ENCODE peak calls at places on chromosome 18, in five cellular contexts. F, J, V, C and Q are unnamed samples.

GRCh38 chr18:79961527-79962291 is 2.7 kb upstream of the HSBP1L1 start:
- DNase-seq in C (no peak), J (no peak), V (no peak), F (no peak), Q (no peak)

GRCh38 chr18:22223263-22223960 is 54.0 kb downstream of the GATA6 start:
- DNase-seq in F (peak), V (no peak), C (no peak), J (no peak), Q (no peak)

GRCh38 chr18:77197073-77197472 is 52.6 kb upstream of the GALR1 start:
- DNase-seq in V (no peak), F (no peak), C (no peak), J (no peak), Q (no peak)

GRCh38 chr18:77107218-77107815 is 25.3 kb downstream of the MBP start:
- DNase-seq in V (no peak), F (no peak), C (no peak), J (no peak), Q (peak)

GRCh38 chr18:13222371-13223281 is 4.1 kb downstream of the LDLRAD4 start:
- DNase-seq in V (no peak), C (no peak), J (no peak), F (no peak), Q (no peak)

GRCh38 chr18:77250926-77251729 is 1.5 kb downstream of the GALR1 start:
- DNase-seq in J (no peak), C (no peak), V (peak), F (no peak), Q (no peak)

GRCh38 chr18:987325-988186 is 82.9 kb downstream of the ADCYAP1 start:
- DNase-seq in J (no peak), V (no peak), F (no peak), C (no peak), Q (no peak)

GRCh38 chr18:77080283-77080682 is 52.3 kb downstream of the MBP start:
- DNase-seq in J (no peak), V (no peak), F (no peak), C (no peak), Q (peak)

GRCh38 chr18:902179-902718 is 2.4 kb upstream of the ADCYAP1 start:
- DNase-seq in C (no peak), J (no peak), F (no peak), V (no peak), Q (no peak)

GRCh38 chr18:21145371-21145770 is 33.8 kb upstream of the ROCK1 start:
- DNase-seq in V (no peak), C (no peak), F (no peak), J (no peak), Q (no peak)

GRCh38 chr18:45282101-45282812 is 333.0 kb upstream of the SLC14A2 start:
- DNase-seq in C (no peak), V (no peak), F (no peak), J (no peak), Q (no peak)

GRCh38 chr18:63299837-63300787 is 19.5 kb downstream of the BCL2 start:
- DNase-seq in F (no peak), V (peak), C (peak), J (no peak), Q (no peak)

GRCh38 chr18:28854964-28855363 is 678.0 kb upstream of the CDH2 start:
- DNase-seq in F (no peak), V (no peak), J (peak), C (no peak), Q (no peak)

GRCh38 chr18:48920408-48921038 is 30.2 kb downstream of the SMAD7 start:
- DNase-seq in C (no peak), V (no peak), F (no peak), J (no peak), Q (no peak)

GRCh38 chr18:58541789-58542425 is 87.0 kb downstream of the ALPK2 start:
- DNase-seq in J (no peak), C (no peak), V (peak), F (no peak), Q (no peak)

GRCh38 chr18:27687351-27687979 is 489.5 kb downstream of the CDH2 start:
- DNase-seq in V (no peak), C (no peak), F (no peak), J (no peak), Q (no peak)

GRCh38 chr18:57660961-57661360 is 39.3 kb upstream of the NARS1 start:
- DNase-seq in J (no peak), V (no peak), C (no peak), F (no peak), Q (no peak)

GRCh38 chr18:11512096-11513030 is 97.0 kb upstream of the SLC35G4 start:
- DNase-seq in V (no peak), F (no peak), C (no peak), J (no peak), Q (no peak)

GRCh38 chr18:34495434-34495833 is 214.7 kb upstream of the DTNA start:
- DNase-seq in J (no peak), F (no peak), V (no peak), C (no peak), Q (no peak)

GRCh38 chr18:14189858-14190257 is 57.6 kb upstream of the ZNF519 start:
- DNase-seq in F (no peak), J (no peak), V (no peak), C (no peak), Q (no peak)

GRCh38 chr18:59286341-59286740 is 13.1 kb upstream of the RAX start:
- DNase-seq in F (no peak), J (no peak), V (no peak), C (no peak), Q (no peak)

GRCh38 chr18:74512321-74513053 is 16.3 kb downstream of the CNDP2 start:
- DNase-seq in C (no peak), J (no peak), V (no peak), F (no peak), Q (no peak)

GRCh38 chr18:35283923-35284794 is 5.9 kb downstream of the ZSCAN30 start:
- DNase-seq in V (no peak), J (no peak), F (no peak), C (no peak), Q (no peak)

GRCh38 chr18:23586249-23587196 is at the start of gene NPC1:
- DNase-seq in V (peak), F (peak), C (peak), J (peak), Q (peak)

GRCh38 chr18:23583071-23583865 is 3.0 kb downstream of the NPC1 start:
- DNase-seq in V (no peak), J (no peak), C (no peak), F (no peak), Q (no peak)

GRCh38 chr18:23584019-23584970 is 2.0 kb downstream of the NPC1 start:
- DNase-seq in C (no peak), J (no peak), V (no peak), F (no peak), Q (no peak)

GRCh38 chr18:23585897-23586248 is 433 bp downstream of the NPC1 start:
- DNase-seq in V (no peak), J (no peak), F (no peak), C (no peak), Q (no peak)

GRCh38 chr18:23585007-23585871 is 1.1 kb downstream of the NPC1 start:
- DNase-seq in V (peak), J (peak), F (no peak), C (no peak), Q (no peak)
- TF ChIP-seq CTCF in V (no peak), J (no peak), F (no peak), C (no peak), Q (no peak)

GRCh38 chr18:43396266-43396665 is 119.0 kb upstream of the SYT4 start:
- DNase-seq in V (no peak), F (no peak), C (no peak), J (peak), Q (no peak)
- TF ChIP-seq CTCF in V (no peak), F (peak), C (no peak), J (peak), Q (no peak)

GRCh38 chr18:46563317-46563716 is 93.7 kb downstream of the LOXHD1 start:
- DNase-seq in F (no peak), J (no peak), V (no peak), C (no peak), Q (no peak)

GRCh38 chr18:46569211-46569610 is 87.8 kb downstream of the LOXHD1 start:
- DNase-seq in F (no peak), C (no peak), V (no peak), J (no peak), Q (no peak)

GRCh38 chr18:46562674-46563192 is 94.3 kb downstream of the LOXHD1 start:
- DNase-seq in V (no peak), C (no peak), J (no peak), F (no peak), Q (no peak)

GRCh38 chr18:46567196-46567595 is 89.8 kb downstream of the LOXHD1 start:
- DNase-seq in F (no peak), C (no peak), V (no peak), J (peak), Q (no peak)

DNA sequence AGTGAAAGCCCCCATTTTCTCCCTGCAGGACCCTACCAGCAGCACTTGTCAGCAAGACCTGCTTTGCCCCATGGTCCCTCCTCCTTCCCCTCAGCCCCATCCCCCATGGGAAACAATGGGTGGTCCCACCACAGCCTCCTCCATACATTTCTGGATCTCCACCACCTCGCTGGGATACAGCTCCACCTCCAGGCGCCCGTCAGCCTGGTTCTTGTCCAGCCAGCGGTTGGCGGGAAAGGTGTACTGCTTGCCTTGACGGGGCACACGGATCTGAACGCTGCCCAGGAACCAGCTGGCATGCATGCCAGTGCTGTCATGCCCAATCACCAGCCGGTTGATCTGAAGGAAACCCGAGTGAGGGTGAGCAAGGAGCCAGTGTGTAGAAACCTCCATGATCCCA is 90.9 kb downstream of the LOXHD1 start:
- DNase-seq in C (no peak), J (no peak), V (no peak), F (no peak), Q (no peak)
- TF ChIP-seq CTCF in C (no peak), J (no peak), V (no peak), F (no peak), Q (no peak)

GRCh38 chr18:47531759-47532158 is 280.3 kb upstream of the SKOR2 start:
- DNase-seq in F (no peak), V (no peak), C (no peak), J (no peak), Q (no peak)
- TF ChIP-seq CTCF in F (no peak), V (no peak), C (no peak), J (no peak), Q (no peak)

DNA sequence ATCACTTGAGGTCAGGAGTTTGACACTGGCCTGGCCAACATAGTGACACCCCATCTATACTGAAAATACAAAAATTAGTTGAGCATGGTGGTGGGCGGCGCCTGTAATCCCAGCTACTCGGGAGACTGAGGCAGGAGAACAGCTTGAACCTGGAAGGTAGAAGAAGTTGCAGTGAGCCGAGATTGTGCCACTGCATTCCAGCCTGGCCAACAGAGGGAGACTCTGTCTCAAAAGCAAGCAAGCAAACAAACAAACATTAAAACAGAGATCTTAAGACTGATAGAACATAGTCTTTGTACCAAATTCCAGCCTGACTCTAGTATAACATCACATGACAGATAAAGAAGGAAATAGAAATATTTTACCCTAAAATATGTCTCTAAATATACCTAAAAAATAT is 168.1 kb downstream of the PTPRM start:
- DNase-seq in V (no peak), C (no peak), F (no peak), J (no peak), Q (no peak)
- TF ChIP-seq CTCF in V (no peak), C (no peak), F (no peak), J (peak), Q (no peak)

GRCh38 chr18:3482258-3482657 is 32.3 kb downstream of the TGIF1 start:
- DNase-seq in F (no peak), J (no peak), C (no peak), V (no peak), Q (no peak)

GRCh38 chr18:3480827-3481226 is 30.9 kb downstream of the TGIF1 start:
- DNase-seq in F (no peak), J (no peak), C (no peak), V (no peak), Q (no peak)

GRCh38 chr18:3478262-3478978 is 28.4 kb downstream of the TGIF1 start:
- DNase-seq in C (no peak), V (no peak), J (no peak), F (no peak), Q (no peak)

GRCh38 chr18:3479978-3480377 is 30.0 kb downstream of the TGIF1 start:
- DNase-seq in F (no peak), C (no peak), V (no peak), J (no peak), Q (no peak)

GRCh38 chr18:3481696-3482210 is 31.8 kb downstream of the TGIF1 start:
- DNase-seq in J (peak), V (peak), C (no peak), F (no peak), Q (no peak)
- TF ChIP-seq CTCF in J (peak), V (peak), C (peak), F (peak), Q (no peak)

GRCh38 chr18:55093808-55094207 is 134.5 kb upstream of the CCDC68 start:
- DNase-seq in V (no peak), C (no peak), J (no peak), F (no peak), Q (no peak)
- TF ChIP-seq CTCF in V (no peak), C (no peak), J (no peak), F (no peak), Q (no peak)